ENCODE peak calls at places on chromosomes 1 and 21, in four cellular contexts. Z is body of pancreas, O is mammary epithelial cell, B is tibial artery. E is an unnamed sample. For H3K27me3, the result is how much of the 10 kb centered on the place peaks cover.

GRCh38 chr1:4176841-4177240 is 276.8 kb upstream of the C1orf174 start:
- DNase-seq in B (no peak), O (no peak), Z (no peak), E (no peak)

GRCh38 chr1:164452549-164452948 is 106.4 kb upstream of the PBX1 start:
- DNase-seq in Z (no peak), O (no peak), B (no peak), E (no peak)

GRCh38 chr1:198598796-198599321 is 40.0 kb upstream of the PTPRC start:
- DNase-seq in Z (no peak), O (no peak), B (no peak), E (no peak)

GRCh38 chr1:160743266-160743665 is 4.2 kb downstream of the SLAMF7 start:
- DNase-seq in B (no peak), Z (no peak), O (no peak), E (no peak)

GRCh38 chr1:191343816-191344215 is 814.4 kb upstream of the RGS18 start:
- DNase-seq in B (no peak), O (no peak), Z (no peak), E (no peak)

GRCh38 chr21:44815852-44816628 is 1.8 kb downstream of the SUMO3 start:
- DNase-seq in O (no peak), Z (no peak), B (no peak), E (no peak)

GRCh38 chr1:200334661-200335256 is 75.1 kb downstream of the ZNF281 start:
- DNase-seq in B (no peak), Z (no peak), O (peak), E (no peak)

GRCh38 chr1:18175530-18176377 is 68.2 kb downstream of the IGSF21 start:
- DNase-seq in O (no peak), Z (peak), B (no peak), E (no peak)

GRCh38 chr1:173255214-173255813 is 48.2 kb upstream of the TNFSF4 start:
- DNase-seq in O (peak), Z (peak), B (no peak), E (no peak)

GRCh38 chr21:45410151-45410864 is 5.3 kb downstream of the COL18A1 start:
- DNase-seq in Z (no peak), B (no peak), O (no peak), E (peak)

GRCh38 chr1:107862064-107862463 is 102.9 kb downstream of the VAV3 start:
- DNase-seq in Z (no peak), B (no peak), O (no peak), E (no peak)

GRCh38 chr1:112923234-112923955 is 32.6 kb downstream of the SLC16A1 start:
- DNase-seq in B (no peak), O (no peak), Z (no peak), E (no peak)

GRCh38 chr1:175146535-175147213 is 45.9 kb downstream of the KIAA0040 start:
- DNase-seq in B (peak), O (peak), Z (peak), E (peak)

GRCh38 chr1:177209357-177209756 is 38.6 kb downstream of the BRINP2 start:
- DNase-seq in O (peak), B (peak), Z (peak), E (no peak)

GRCh38 chr1:204213668-204214662 is at the start of gene GOLT1A:
- DNase-seq in Z (peak), B (peak), O (peak), E (no peak)

GRCh38 chr1:56526571-56527174 is 52.7 kb downstream of the PLPP3 start:
- DNase-seq in O (no peak), Z (no peak), B (no peak), E (no peak)

GRCh38 chr21:14751602-14752001 is 205.5 kb upstream of the SAMSN1 start:
- DNase-seq in Z (no peak), O (no peak), B (no peak), E (no peak)

GRCh38 chr21:44713846-44714245 is 2.5 kb upstream of the TSPEAR start:
- DNase-seq in O (no peak), B (no peak), Z (no peak), E (peak)

GRCh38 chr1:32924881-32925344 is 23.7 kb upstream of the TMEM54 start:
- DNase-seq in Z (no peak), B (no peak), O (no peak), E (no peak)

GRCh38 chr1:68904472-68904871 is 407.6 kb upstream of the DEPDC1 start:
- DNase-seq in B (no peak), O (no peak), Z (no peak), E (no peak)

GRCh38 chr1:61270761-61271411 is 188.5 kb downstream of the NFIA start:
- DNase-seq in Z (no peak), B (no peak), O (no peak), E (no peak)

GRCh38 chr1:155052412-155053400 is 1.6 kb downstream of the ADAM15 start:
- DNase-seq in B (no peak), Z (no peak), O (peak), E (no peak)

GRCh38 chr1:155499953-155500621 is 62.5 kb downstream of the ASH1L start:
- DNase-seq in O (peak), B (no peak), Z (no peak), E (no peak)

GRCh38 chr1:89607156-89607555 is 25.8 kb upstream of the LRRC8C start:
- DNase-seq in Z (no peak), O (no peak), B (no peak), E (no peak)

GRCh38 chr1:168287237-168287664 is 6.6 kb downstream of the TBX19 start:
- DNase-seq in B (no peak), Z (no peak), O (peak), E (no peak)

GRCh38 chr1:162059721-162060120 is 9.8 kb upstream of the NOS1AP start:
- DNase-seq in O (peak), B (no peak), Z (no peak), E (no peak)

GRCh38 chr1:89884718-89885596 is 64.1 kb downstream of the LRRC8D start:
- DNase-seq in B (no peak), Z (no peak), O (no peak), E (no peak)

GRCh38 chr1:243842978-243843490 is 7.0 kb downstream of the AKT3 start:
- DNase-seq in B (no peak), Z (no peak), O (peak), E (no peak)

GRCh38 chr21:45155910-45156309 is 81.5 kb downstream of the ADARB1 start:
- DNase-seq in Z (no peak), B (no peak), O (no peak), E (peak)

GRCh38 chr21:37339527-37339889 is 27.1 kb upstream of the DYRK1A start:
- DNase-seq in O (no peak), B (no peak), Z (no peak), E (no peak)
- H3K4me3 ChIP-seq in O (no peak), B (no peak), Z (no peak), E (no peak)

GRCh38 chr1:8396083-8396911 is 78.4 kb downstream of the SLC45A1 start:
- DNase-seq in B (no peak), Z (no peak), O (no peak), E (no peak)

GRCh38 chr1:8396912-8397406 is 79.0 kb downstream of the SLC45A1 start:
- DNase-seq in Z (peak), O (peak), B (peak), E (no peak)

GRCh38 chr1:8398086-8398485 is 80.2 kb downstream of the SLC45A1 start:
- DNase-seq in Z (no peak), B (no peak), O (no peak), E (peak)

GRCh38 chr1:8397511-8397910 is 79.6 kb downstream of the SLC45A1 start:
- DNase-seq in O (no peak), B (no peak), Z (peak), E (peak)

GRCh38 chr1:8398677-8399076 is 80.8 kb downstream of the SLC45A1 start:
- DNase-seq in B (no peak), O (no peak), Z (no peak), E (no peak)
- TF ChIP-seq CTCF in B (peak), O (peak), Z (peak), E (no peak)

GRCh38 chr1:20713440-20713839 is 4.4 kb downstream of the KIF17 start:
- DNase-seq in Z (no peak), B (no peak), O (no peak), E (no peak)
- H3K27me3 ChIP-seq in Z (under half), B (under half), O (under half), E (under half)

DNA sequence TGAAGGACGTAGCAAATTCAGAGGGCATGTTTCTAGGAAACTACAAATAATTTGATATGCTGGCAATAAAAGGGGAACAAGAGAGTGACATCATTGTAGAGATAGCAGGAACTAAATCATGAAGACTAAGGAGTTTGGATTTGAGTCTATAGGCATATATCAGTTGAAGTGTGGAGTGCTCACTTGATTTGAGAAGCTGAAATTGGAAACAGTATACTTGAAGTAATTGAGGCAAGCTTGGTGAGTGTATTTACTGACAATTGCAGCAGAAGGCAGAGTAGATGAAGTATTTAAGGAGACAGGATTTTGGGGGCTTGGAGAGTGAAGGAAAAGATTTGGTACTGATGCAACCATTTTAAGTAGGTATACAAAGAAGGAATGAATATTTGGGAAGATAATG is 6.4 kb upstream of the TMCO2 start:
- DNase-seq in O (no peak), Z (no peak), B (no peak), E (no peak)
- H3K4me3 ChIP-seq in O (no peak), Z (no peak), B (no peak), E (no peak)

GRCh38 chr21:30102881-30103280 is 63.7 kb downstream of the CLDN17 start:
- DNase-seq in B (no peak), Z (no peak), O (no peak), E (no peak)
- TF ChIP-seq CTCF in B (no peak), Z (no peak), O (no peak), E (no peak)

DNA sequence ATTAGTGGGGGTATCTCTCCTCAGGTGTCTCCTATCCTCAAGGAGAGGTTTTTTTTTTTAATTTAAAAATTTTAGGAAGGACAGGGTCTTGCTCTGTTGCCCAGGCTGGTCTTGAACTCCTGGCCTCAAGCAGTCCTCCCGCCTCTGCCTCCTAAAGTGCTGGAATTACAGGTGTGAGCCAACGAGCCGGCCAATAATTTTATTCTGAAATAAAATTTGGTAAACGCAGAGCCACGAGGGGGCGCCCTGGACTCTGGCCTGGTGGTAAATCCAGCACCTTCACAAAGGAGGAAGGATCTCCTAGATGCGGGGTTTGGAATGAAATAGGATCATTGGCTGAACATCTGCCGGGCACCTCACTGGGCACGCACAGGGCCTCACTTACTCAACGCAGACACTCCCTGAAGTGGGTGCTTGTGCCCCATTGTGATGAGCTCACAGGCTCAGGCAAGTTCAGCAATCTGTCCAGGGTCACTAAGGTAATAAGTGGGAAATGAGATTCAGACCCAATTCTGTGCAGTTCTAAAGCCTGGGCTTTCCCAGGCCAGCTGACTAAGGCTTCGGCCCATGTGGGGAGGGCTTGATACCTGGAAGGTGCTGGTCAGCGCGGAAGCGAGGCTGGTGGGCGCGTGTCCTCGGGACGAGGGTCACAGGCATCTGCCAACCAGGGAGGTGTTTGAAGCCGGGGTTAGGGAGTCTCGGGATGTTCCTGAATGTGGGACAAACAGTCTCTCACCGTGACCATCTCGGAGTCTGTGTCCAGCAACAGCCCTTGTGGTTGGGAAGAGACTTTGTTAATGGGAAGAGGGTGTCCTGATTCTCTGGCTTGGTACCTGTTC is 32.7 kb upstream of the ETV3 start:
- DNase-seq in O (peak), Z (peak), B (peak), E (no peak)
- H3K27me3 ChIP-seq in O (under half), Z (under half), B (under half), E (under half)

GRCh38 chr1:209157514-209158285 is 425.8 kb upstream of the CAMK1G start:
- DNase-seq in B (no peak), O (no peak), Z (no peak), E (no peak)
- H3K4me3 ChIP-seq in B (no peak), O (no peak), Z (no peak), E (no peak)

GRCh38 chr1:48555271-48555670 is 83.3 kb upstream of the SPATA6 start:
- DNase-seq in Z (no peak), B (no peak), O (peak), E (no peak)

GRCh38 chr1:48547521-48547920 is 75.5 kb upstream of the SPATA6 start:
- DNase-seq in B (no peak), O (no peak), Z (no peak), E (no peak)

GRCh38 chr1:48552903-48553626 is 81.1 kb upstream of the SPATA6 start:
- DNase-seq in O (no peak), B (no peak), Z (no peak), E (no peak)

GRCh38 chr1:48556161-48556850 is 84.3 kb upstream of the SPATA6 start:
- DNase-seq in Z (no peak), O (no peak), B (no peak), E (no peak)

GRCh38 chr1:48552420-48552819 is 80.4 kb upstream of the SPATA6 start:
- DNase-seq in O (peak), B (no peak), Z (no peak), E (no peak)
- TF ChIP-seq CTCF in O (peak), B (no peak), Z (no peak), E (no peak)